ENCODE peak calls at places on chromosomes 1 and 21, in five cellular contexts. L, T, Z, E and R are unnamed samples.
A peak's percentile ranks its signal among the peaks of the same experiment; 100 is the strongest.

GRCh38 chr1:233211595-233211994 is 83.9 kb downstream of the PCNX2 start:
- DNase-seq in L (no peak), T (no peak), Z (no peak), E (peak; percentile 18), R (no peak)

GRCh38 chr1:101506541-101507164 is 269.8 kb downstream of the S1PR1 start:
- DNase-seq in L (peak; percentile 51), T (peak; percentile 73), Z (peak; percentile 13), E (peak; percentile 61), R (peak; percentile 26)

GRCh38 chr1:4253918-4254317 is 353.8 kb upstream of the C1orf174 start:
- DNase-seq in L (no peak), T (no peak), Z (no peak), E (no peak), R (no peak)

GRCh38 chr1:204190212-204191211 is 5.8 kb downstream of the KISS1 start:
- DNase-seq in L (peak; percentile 56), T (no peak), Z (peak; percentile 71), E (peak; percentile 35), R (peak; percentile 13)

GRCh38 chr1:89310505-89310904 is 37.8 kb upstream of the GBP5 start:
- DNase-seq in L (no peak), T (peak; percentile 11), Z (no peak), E (no peak), R (no peak)

GRCh38 chr1:14113841-14114567 is 414.0 kb downstream of the PRDM2 start:
- DNase-seq in L (peak; percentile 63), T (peak; percentile 61), Z (peak; percentile 19), E (no peak), R (peak; percentile 52)

GRCh38 chr1:151508721-151509292 is 2.4 kb upstream of the CGN start:
- DNase-seq in L (no peak), T (no peak), Z (peak; percentile 72), E (peak; percentile 40), R (no peak)

GRCh38 chr21:41666641-41667051 is 100.2 kb downstream of the RIPK4 start:
- DNase-seq in L (no peak), T (no peak), Z (no peak), E (peak; percentile 28), R (no peak)

GRCh38 chr1:31181515-31182343 is 58.0 kb downstream of the NKAIN1 start:
- DNase-seq in L (peak; percentile 33), T (peak; percentile 78), Z (peak; percentile 61), E (peak; percentile 50), R (peak; percentile 49)

GRCh38 chr1:211196880-211197279 is 62.3 kb upstream of the RCOR3 start:
- DNase-seq in L (no peak), T (no peak), Z (no peak), E (peak; percentile 26), R (no peak)

GRCh38 chr1:160116277-160117147 is 953 bp downstream of the ATP1A2 start:
- DNase-seq in L (peak; percentile 52), T (no peak), Z (no peak), E (no peak), R (no peak)

GRCh38 chr21:16116798-16117197 is 387.0 kb downstream of the USP25 start:
- DNase-seq in L (peak; percentile 58), T (no peak), Z (no peak), E (peak; percentile 88), R (no peak)

GRCh38 chr1:31315902-31316301 is 19.1 kb downstream of the ZCCHC17 start:
- DNase-seq in L (no peak), T (no peak), Z (no peak), E (no peak), R (no peak)

GRCh38 chr1:116019653-116020253 is 43.4 kb downstream of the SLC22A15 start:
- DNase-seq in L (no peak), T (no peak), Z (no peak), E (no peak), R (no peak)